ENCODE peak calls at places on chromosomes 2 and 18, in four cellular contexts. One of them, this sample, is unnamed.
A peak's percentile ranks its signal among the peaks of the same experiment; 100 is the strongest.

GRCh38 chr18:34117319-34117718 is 107.4 kb downstream of the NOL4 start:
- DNase-seq in Right ventricle myocardium superior: no peak
- DNase-seq in GM19239: no peak
- DNase-seq in H54: no peak
- DNase-seq in this sample: peak; percentile 8

GRCh38 chr2:238024986-238025385 is 35.8 kb upstream of the SCLY start:
- DNase-seq in Right ventricle myocardium superior: no peak
- DNase-seq in GM19239: no peak
- DNase-seq in H54: no peak
- DNase-seq in this sample: peak; percentile 84

GRCh38 chr2:205650450-205650849 is 31.9 kb upstream of the NRP2 start:
- DNase-seq in Right ventricle myocardium superior: no peak
- DNase-seq in GM19239: no peak
- DNase-seq in H54: no peak
- DNase-seq in this sample: peak; percentile 88

GRCh38 chr18:59821983-59822382 is 77.8 kb upstream of the PMAIP1 start:
- DNase-seq in Right ventricle myocardium superior: no peak
- DNase-seq in GM19239: no peak
- DNase-seq in H54: no peak
- DNase-seq in this sample: no peak

GRCh38 chr2:3243804-3244203 is 133.8 kb downstream of the EIPR1 start:
- DNase-seq in Right ventricle myocardium superior: no peak
- DNase-seq in GM19239: no peak
- DNase-seq in H54: no peak
- DNase-seq in this sample: no peak

GRCh38 chr2:21438949-21439348 is 315.2 kb downstream of the TDRD15 start:
- DNase-seq in Right ventricle myocardium superior: no peak
- DNase-seq in GM19239: no peak
- DNase-seq in H54: peak; percentile 7
- DNase-seq in this sample: no peak

GRCh38 chr2:25606892-25607291 is 66.5 kb downstream of the DTNB start:
- DNase-seq in Right ventricle myocardium superior: no peak
- DNase-seq in GM19239: no peak
- DNase-seq in H54: no peak
- DNase-seq in this sample: peak; percentile 48

GRCh38 chr18:47912343-47912742 is 18.1 kb downstream of the SMAD2 start:
- DNase-seq in Right ventricle myocardium superior: no peak
- DNase-seq in GM19239: no peak
- DNase-seq in H54: no peak
- DNase-seq in this sample: peak; percentile 35

GRCh38 chr2:23002234-23002633 is 382.7 kb upstream of the KLHL29 start:
- DNase-seq in Right ventricle myocardium superior: no peak
- DNase-seq in GM19239: no peak
- DNase-seq in H54: no peak
- DNase-seq in this sample: no peak

GRCh38 chr2:210623506-210623905 is 67.1 kb downstream of the CPS1 start:
- DNase-seq in Right ventricle myocardium superior: no peak
- DNase-seq in GM19239: no peak
- DNase-seq in H54: no peak
- DNase-seq in this sample: no peak

GRCh38 chr18:78494204-78494603 is 485.4 kb upstream of the SALL3 start:
- DNase-seq in Right ventricle myocardium superior: no peak
- DNase-seq in GM19239: no peak
- DNase-seq in H54: no peak
- DNase-seq in this sample: no peak

GRCh38 chr2:178700922-178701342 is 106.3 kb downstream of the TTN start:
- DNase-seq in Right ventricle myocardium superior: no peak
- DNase-seq in GM19239: peak; percentile 23
- DNase-seq in H54: peak; percentile 14
- DNase-seq in this sample: peak; percentile 46

GRCh38 chr2:186498834-186499233 is 12.8 kb downstream of the ZC3H15 start:
- DNase-seq in Right ventricle myocardium superior: no peak
- DNase-seq in GM19239: no peak
- DNase-seq in H54: no peak
- DNase-seq in this sample: no peak

GRCh38 chr2:12930382-12930781 is 213.6 kb downstream of the TRIB2 start:
- DNase-seq in Right ventricle myocardium superior: no peak
- DNase-seq in GM19239: no peak
- DNase-seq in H54: no peak
- DNase-seq in this sample: no peak

GRCh38 chr2:240989451-240990265 is 8.8 kb upstream of the SNED1 start:
- DNase-seq in Right ventricle myocardium superior: peak; percentile 57
- DNase-seq in GM19239: no peak
- DNase-seq in H54: peak; percentile 38
- DNase-seq in this sample: no peak

GRCh38 chr2:651961-652373 is 25.2 kb downstream of the TMEM18 start:
- DNase-seq in Right ventricle myocardium superior: no peak
- DNase-seq in GM19239: no peak
- DNase-seq in H54: no peak
- DNase-seq in this sample: no peak

GRCh38 chr2:237594514-237594871 is 4.0 kb upstream of the RAB17 start:
- DNase-seq in Right ventricle myocardium superior: no peak
- DNase-seq in GM19239: no peak
- DNase-seq in H54: no peak
- DNase-seq in this sample: no peak

GRCh38 chr2:207394812-207395534 is 134.8 kb upstream of the CREB1 start:
- DNase-seq in Right ventricle myocardium superior: no peak
- DNase-seq in GM19239: no peak
- DNase-seq in H54: peak; percentile 28
- DNase-seq in this sample: peak; percentile 100

GRCh38 chr2:221397179-221397578 is 174.9 kb downstream of the EPHA4 start:
- DNase-seq in Right ventricle myocardium superior: no peak
- DNase-seq in GM19239: no peak
- DNase-seq in H54: no peak
- DNase-seq in this sample: peak; percentile 85

GRCh38 chr2:208595386-208596275 is 189.0 kb downstream of the PTH2R start:
- DNase-seq in Right ventricle myocardium superior: no peak
- DNase-seq in GM19239: no peak
- DNase-seq in H54: no peak
- DNase-seq in this sample: peak; percentile 74

GRCh38 chr2:157172866-157173578 is 84.5 kb upstream of the GALNT5 start:
- DNase-seq in Right ventricle myocardium superior: no peak
- DNase-seq in GM19239: no peak
- DNase-seq in H54: no peak
- DNase-seq in this sample: no peak

GRCh38 chr2:205998601-205999000 is 87.4 kb downstream of the INO80D start:
- DNase-seq in Right ventricle myocardium superior: no peak
- DNase-seq in GM19239: no peak
- DNase-seq in H54: no peak
- DNase-seq in this sample: no peak

GRCh38 chr2:222353998-222354397 is 55.2 kb upstream of the PAX3 start:
- DNase-seq in Right ventricle myocardium superior: peak; percentile 43
- DNase-seq in GM19239: no peak
- DNase-seq in H54: no peak
- DNase-seq in this sample: no peak

This sample was measured in bronchial epithelial cell.